ENCODE peak calls at places on chromosomes 16 and 17, in eight cellular contexts. J, B, M, V, O, H, X and U are unnamed samples.
A peak's percentile ranks its signal among the peaks of the same experiment; 100 is the strongest.

GRCh38 chr17:74842599-74843351 is 16.9 kb downstream of the GRIN2C start:
- DNase-seq in X (no peak), J (peak; percentile 91), M (no peak), O (peak; percentile 53), H (peak; percentile 78), V (peak; percentile 74), B (peak; percentile 87), U (peak; percentile 69)

GRCh38 chr17:73419051-73419450 is 107.2 kb upstream of the CDC42EP4 start:
- DNase-seq in X (no peak), H (no peak), O (no peak), B (no peak), J (peak; percentile 16), M (no peak), V (no peak), U (no peak)

GRCh38 chr17:64401941-64402340 is 11.3 kb upstream of the PECAM1 start:
- DNase-seq in O (no peak), J (no peak), B (no peak), H (no peak), V (peak; percentile 18), M (no peak), X (peak; percentile 76), U (no peak)

GRCh38 chr16:57823836-57824235 is 21.5 kb upstream of the KIFC3 start:
- DNase-seq in X (no peak), V (no peak), H (no peak), M (no peak), B (no peak), O (no peak), J (no peak), U (no peak)

GRCh38 chr16:86802013-86802412 is 223.7 kb downstream of the FOXL1 start:
- DNase-seq in M (no peak), H (no peak), X (no peak), B (no peak), O (no peak), J (no peak), V (no peak), U (no peak)

GRCh38 chr17:1592751-1593629 is 30.4 kb upstream of the PITPNA start:
- DNase-seq in J (no peak), X (no peak), M (no peak), V (peak; percentile 94), B (peak; percentile 84), H (no peak), O (no peak), U (no peak)

GRCh38 chr17:35709874-35710273 is 21.6 kb upstream of the RASL10B start:
- DNase-seq in O (peak; percentile 79), J (no peak), H (peak; percentile 57), B (no peak), X (no peak), M (no peak), V (no peak), U (peak; percentile 51)

GRCh38 chr17:9766970-9767369 is 24.4 kb downstream of the DHRS7C start:
- DNase-seq in V (no peak), X (no peak), B (no peak), O (peak; percentile 1), J (no peak), H (no peak), M (no peak), U (no peak)

GRCh38 chr16:66950971-66951790 is 9.9 kb upstream of the CES3 start:
- DNase-seq in J (no peak), O (no peak), B (no peak), X (no peak), V (no peak), H (no peak), M (no peak), U (no peak)

GRCh38 chr17:45740553-45741330 is 43.4 kb upstream of the CRHR1 start:
- DNase-seq in O (peak; percentile 2), X (peak; percentile 73), J (peak; percentile 42), H (no peak), V (no peak), B (peak; percentile 25), M (peak; percentile 18), U (peak; percentile 5)

GRCh38 chr17:30095507-30096244 is 20.9 kb upstream of the NSRP1 start:
- DNase-seq in B (peak; percentile 71), O (peak; percentile 79), H (no peak), V (no peak), M (no peak), J (no peak), X (peak; percentile 80), U (peak; percentile 85)